ENCODE peak calls at places on chromosomes 1 and 21, in four cellular contexts. One of them, this sample, is unnamed.

GRCh38 chr1:145979746-145980435 is 15.4 kb downstream of the POLR3GL start:
- DNase-seq in HAP-1: no peak
- DNase-seq in thoracic aorta: no peak
- DNase-seq in RCC 7860: no peak
- DNase-seq in this sample: no peak

GRCh38 chr1:162248854-162249535 is 127.7 kb downstream of the SPATA46 start:
- DNase-seq in RCC 7860: no peak
- DNase-seq in HAP-1: peak; percentile 26
- DNase-seq in thoracic aorta: no peak
- DNase-seq in this sample: no peak

GRCh38 chr1:220119043-220119512 is 25.1 kb downstream of the IARS2 start:
- DNase-seq in HAP-1: no peak
- DNase-seq in thoracic aorta: no peak
- DNase-seq in RCC 7860: no peak
- DNase-seq in this sample: no peak

GRCh38 chr1:245870698-245871097 is 636.4 kb downstream of the SMYD3 start:
- DNase-seq in RCC 7860: no peak
- DNase-seq in HAP-1: no peak
- DNase-seq in thoracic aorta: no peak
- DNase-seq in this sample: no peak

GRCh38 chr1:96370752-96371151 is 350.8 kb upstream of the PTBP2 start:
- DNase-seq in RCC 7860: peak; percentile 67
- DNase-seq in thoracic aorta: no peak
- DNase-seq in HAP-1: no peak
- DNase-seq in this sample: no peak

GRCh38 chr1:186811892-186812291 is 16.9 kb upstream of the PLA2G4A start:
- DNase-seq in HAP-1: no peak
- DNase-seq in RCC 7860: no peak
- DNase-seq in thoracic aorta: no peak
- DNase-seq in this sample: no peak

GRCh38 chr1:27391511-27392095 is 819 bp upstream of the GPR3 start:
- DNase-seq in HAP-1: no peak
- DNase-seq in thoracic aorta: no peak
- DNase-seq in RCC 7860: no peak
- DNase-seq in this sample: no peak

GRCh38 chr1:81550753-81551152 is 250.0 kb upstream of the ADGRL2 start:
- DNase-seq in thoracic aorta: no peak
- DNase-seq in RCC 7860: no peak
- DNase-seq in HAP-1: no peak
- DNase-seq in this sample: no peak

GRCh38 chr1:17248781-17249180 is at the start of gene PADI3:
- DNase-seq in RCC 7860: no peak
- DNase-seq in thoracic aorta: no peak
- DNase-seq in HAP-1: no peak
- DNase-seq in this sample: no peak

GRCh38 chr1:114105401-114105979 is 48.2 kb downstream of the SYT6 start:
- DNase-seq in HAP-1: no peak
- DNase-seq in RCC 7860: no peak
- DNase-seq in thoracic aorta: no peak
- DNase-seq in this sample: no peak

GRCh38 chr1:224656342-224656741 is 40.2 kb downstream of the CNIH3 start:
- DNase-seq in thoracic aorta: no peak
- DNase-seq in RCC 7860: no peak
- DNase-seq in HAP-1: no peak
- DNase-seq in this sample: no peak

GRCh38 chr1:160767417-160768294 is 28.3 kb upstream of the LY9 start:
- DNase-seq in thoracic aorta: no peak
- DNase-seq in HAP-1: no peak
- DNase-seq in RCC 7860: no peak
- DNase-seq in this sample: no peak

GRCh38 chr1:6278263-6278662 is 17.4 kb upstream of the GPR153 start:
- DNase-seq in HAP-1: no peak
- DNase-seq in RCC 7860: no peak
- DNase-seq in thoracic aorta: no peak
- DNase-seq in this sample: no peak

GRCh38 chr1:68481041-68481440 is 15.8 kb downstream of the DEPDC1 start:
- DNase-seq in thoracic aorta: no peak
- DNase-seq in RCC 7860: no peak
- DNase-seq in HAP-1: peak; percentile 59
- DNase-seq in this sample: no peak

GRCh38 chr1:59076612-59077011 is 220.3 kb upstream of the FGGY start:
- DNase-seq in RCC 7860: no peak
- DNase-seq in thoracic aorta: no peak
- DNase-seq in HAP-1: no peak
- DNase-seq in this sample: no peak

GRCh38 chr1:185559684-185560310 is 174.4 kb upstream of the HMCN1 start:
- DNase-seq in thoracic aorta: no peak
- DNase-seq in RCC 7860: no peak
- DNase-seq in HAP-1: peak; percentile 49
- DNase-seq in this sample: peak; percentile 35

GRCh38 chr1:101004666-101005065 is 20.9 kb downstream of the DPH5 start:
- DNase-seq in RCC 7860: no peak
- DNase-seq in HAP-1: no peak
- DNase-seq in thoracic aorta: no peak
- DNase-seq in this sample: no peak

GRCh38 chr1:231037585-231038517 is 2.2 kb downstream of the FAM89A start:
- DNase-seq in HAP-1: no peak
- DNase-seq in RCC 7860: no peak
- DNase-seq in thoracic aorta: no peak
- DNase-seq in this sample: no peak

GRCh38 chr1:38029081-38029681 is 16.6 kb downstream of the UTP11 start:
- DNase-seq in thoracic aorta: no peak
- DNase-seq in HAP-1: peak; percentile 7
- DNase-seq in RCC 7860: no peak
- DNase-seq in this sample: no peak

GRCh38 chr1:46807046-46807972 is 8.5 kb downstream of the CYP4B1 start:
- DNase-seq in thoracic aorta: no peak
- DNase-seq in RCC 7860: no peak
- DNase-seq in HAP-1: no peak
- DNase-seq in this sample: no peak

GRCh38 chr21:37821791-37822450 is 94.3 kb downstream of the KCNJ6 start:
- DNase-seq in thoracic aorta: no peak
- DNase-seq in HAP-1: no peak
- DNase-seq in RCC 7860: no peak
- DNase-seq in this sample: no peak

GRCh38 chr1:180982424-180982823 is 40.2 kb downstream of the STX6 start:
- DNase-seq in RCC 7860: no peak
- DNase-seq in HAP-1: no peak
- DNase-seq in thoracic aorta: no peak
- DNase-seq in this sample: no peak

GRCh38 chr1:30778156-30778978 is 20.8 kb upstream of the LAPTM5 start:
- DNase-seq in thoracic aorta: peak; percentile 27
- DNase-seq in HAP-1: no peak
- DNase-seq in RCC 7860: peak; percentile 90
- DNase-seq in this sample: no peak

GRCh38 chr1:16367258-16367967 is 371 bp downstream of the SZRD1 start:
- DNase-seq in RCC 7860: peak; percentile 71
- DNase-seq in HAP-1: peak; percentile 64
- DNase-seq in thoracic aorta: peak; percentile 72
- DNase-seq in this sample: peak; percentile 88

GRCh38 chr1:32538887-32539583 is at the start of gene ZBTB8A:
- DNase-seq in HAP-1: peak; percentile 56
- DNase-seq in thoracic aorta: peak; percentile 2
- DNase-seq in RCC 7860: peak; percentile 21
- DNase-seq in this sample: peak; percentile 74

GRCh38 chr21:33111577-33111976 is 41.6 kb downstream of the OLIG1 start:
- DNase-seq in HAP-1: no peak
- DNase-seq in RCC 7860: no peak
- DNase-seq in thoracic aorta: no peak
- DNase-seq in this sample: no peak

GRCh38 chr1:21828075-21828474 is 16.0 kb downstream of the LDLRAD2 start:
- DNase-seq in RCC 7860: no peak
- DNase-seq in thoracic aorta: no peak
- DNase-seq in HAP-1: no peak
- DNase-seq in this sample: no peak

GRCh38 chr1:232486006-232486405 is 143.9 kb downstream of the SIPA1L2 start:
- DNase-seq in HAP-1: no peak
- DNase-seq in RCC 7860: no peak
- DNase-seq in thoracic aorta: no peak
- DNase-seq in this sample: no peak

GRCh38 chr1:235996048-235996785 is 68.7 kb downstream of the NID1 start:
- DNase-seq in HAP-1: no peak
- DNase-seq in RCC 7860: no peak
- DNase-seq in thoracic aorta: no peak
- DNase-seq in this sample: no peak

GRCh38 chr1:231062500-231063270 is 22.6 kb upstream of the FAM89A start:
- DNase-seq in RCC 7860: no peak
- DNase-seq in HAP-1: no peak
- DNase-seq in thoracic aorta: no peak
- DNase-seq in this sample: no peak